ENCODE peak calls at places on chromosomes 5 and 9, in four cellular contexts. R, G, W and V are unnamed samples.

GRCh38 chr9:13279284-13280162 is at the start of gene MPDZ:
- DNase-seq in G (peak), W (no peak), R (peak), V (peak)

GRCh38 chr5:6446042-6446441 is 2.6 kb upstream of the UBE2QL1 start:
- DNase-seq in W (no peak), R (no peak), G (no peak), V (no peak)

GRCh38 chr5:154524846-154525245 is 46.8 kb upstream of the HAND1 start:
- DNase-seq in R (no peak), G (no peak), W (no peak), V (no peak)

GRCh38 chr9:136045595-136046554 is 49.2 kb downstream of the NACC2 start:
- DNase-seq in W (no peak), R (peak), G (peak), V (peak)

GRCh38 chr9:112295174-112295573 is 38.2 kb downstream of the PTBP3 start:
- DNase-seq in R (no peak), G (no peak), W (no peak), V (no peak)

GRCh38 chr5:42005561-42006153 is 80.6 kb downstream of the FBXO4 start:
- DNase-seq in W (no peak), R (no peak), G (peak), V (no peak)

GRCh38 chr5:180060192-180060591 is 11.4 kb downstream of the RNF130 start:
- DNase-seq in G (no peak), W (no peak), R (no peak), V (no peak)

GRCh38 chr9:93663877-93664548 is 87.6 kb downstream of the PHF2 start:
- DNase-seq in R (no peak), G (no peak), W (no peak), V (no peak)

GRCh38 chr9:120878188-120879130 is 1.5 kb upstream of the PHF19 start:
- DNase-seq in G (no peak), W (no peak), R (no peak), V (no peak)

GRCh38 chr9:131335356-131335755 is 45.8 kb downstream of the PLPP7 start:
- DNase-seq in W (no peak), G (no peak), R (no peak), V (no peak)

GRCh38 chr9:133344979-133345378 is 3.0 kb downstream of the MED22 start:
- DNase-seq in G (no peak), R (no peak), W (no peak), V (peak)

GRCh38 chr5:139658928-139659667 is 10.9 kb downstream of the CXXC5 start:
- DNase-seq in G (peak), R (no peak), W (no peak), V (no peak)

GRCh38 chr9:37784291-37784639 is 599 bp downstream of the EXOSC3 start:
- DNase-seq in G (no peak), R (no peak), W (no peak), V (no peak)

GRCh38 chr9:124492818-124493217 is 14.4 kb downstream of the NR5A1 start:
- DNase-seq in R (no peak), G (no peak), W (no peak), V (no peak)

GRCh38 chr5:34526682-34527305 is 129.3 kb upstream of the RAI14 start:
- DNase-seq in W (no peak), R (no peak), G (no peak), V (no peak)

GRCh38 chr5:71684309-71684708 is 34.8 kb upstream of the CARTPT start:
- DNase-seq in W (no peak), G (no peak), R (no peak), V (no peak)

GRCh38 chr5:74306845-74307244 is 333.7 kb downstream of the ENC1 start:
- DNase-seq in W (no peak), R (no peak), G (no peak), V (no peak)

GRCh38 chr9:76697554-76697953 is 66.7 kb upstream of the PCA3 start:
- DNase-seq in R (no peak), G (peak), W (no peak), V (no peak)
- H3K4me3 ChIP-seq in R (no peak), G (no peak), W (no peak), V (no peak)

DNA sequence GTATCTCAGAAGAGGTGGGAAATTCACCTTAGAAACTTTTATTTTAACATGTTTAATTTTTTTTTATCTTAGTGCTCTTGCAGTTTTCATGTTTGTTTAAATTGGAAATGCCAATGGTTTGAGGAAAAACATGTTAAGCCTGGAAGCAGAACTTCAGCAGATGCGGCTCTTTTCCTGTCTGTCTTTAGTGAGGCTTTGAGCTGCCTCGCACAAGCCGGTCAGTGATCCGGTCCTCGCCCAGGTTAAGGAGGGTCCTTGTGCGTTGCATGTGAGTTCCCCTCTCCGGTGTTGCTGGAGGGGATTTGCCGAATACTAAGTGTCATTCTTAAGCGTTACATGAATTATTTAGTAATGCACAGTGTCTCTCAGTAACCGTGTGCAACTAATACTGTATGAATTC is 9.4 kb upstream of the PLEKHG4B start:
- DNase-seq in G (no peak), R (no peak), W (no peak), V (no peak)
- H3K4me3 ChIP-seq in G (no peak), R (no peak), W (no peak), V (no peak)

DNA sequence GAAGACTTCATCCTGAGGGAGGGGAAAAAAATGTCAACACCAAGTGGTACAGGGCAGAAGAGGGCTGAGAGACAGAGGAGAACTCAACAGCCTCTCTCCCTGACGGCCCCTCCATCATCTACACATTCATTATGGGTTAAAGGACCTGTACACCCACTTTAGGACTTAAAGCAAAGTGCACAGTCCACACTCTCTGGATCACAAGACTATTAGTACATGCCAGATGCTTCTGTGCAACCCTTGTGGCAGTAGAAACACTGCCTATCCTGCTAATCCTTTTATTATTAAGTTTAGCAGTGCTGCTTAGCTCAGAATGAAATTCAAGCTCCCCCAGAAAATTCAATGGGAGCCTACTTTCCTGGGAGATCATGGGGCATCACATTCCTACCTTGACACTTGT is 1.9 kb downstream of the FRMD3 start:
- DNase-seq in G (peak), W (no peak), R (no peak), V (no peak)
- H3K4me3 ChIP-seq in G (no peak), W (no peak), R (no peak), V (no peak)

GRCh38 chr5:141084487-141084989 is 9.9 kb upstream of the PCDHB2 start:
- DNase-seq in W (no peak), R (no peak), G (peak), V (peak)
- H3K4me3 ChIP-seq in W (peak), R (peak), G (no peak), V (peak)

GRCh38 chr5:93078082-93079038 is 502.7 kb downstream of the NR2F1-AS1 start:
- DNase-seq in W (no peak), R (peak), G (peak), V (peak)
- H3K4me3 ChIP-seq in W (no peak), R (no peak), G (peak), V (no peak)

GRCh38 chr5:31918739-31919138 is 255.4 kb downstream of the GOLPH3 start:
- DNase-seq in R (no peak), G (no peak), W (no peak), V (no peak)

GRCh38 chr5:31909073-31909472 is 265.0 kb downstream of the GOLPH3 start:
- DNase-seq in R (no peak), G (no peak), W (no peak), V (no peak)

GRCh38 chr5:31916327-31916726 is 257.8 kb downstream of the GOLPH3 start:
- DNase-seq in G (no peak), W (no peak), R (peak), V (no peak)

GRCh38 chr5:31911291-31912265 is 262.5 kb downstream of the GOLPH3 start:
- DNase-seq in W (no peak), G (peak), R (no peak), V (no peak)

GRCh38 chr5:31913796-31914188 is 260.3 kb downstream of the GOLPH3 start:
- DNase-seq in G (no peak), W (no peak), R (no peak), V (no peak)
- H3K4me3 ChIP-seq in G (no peak), W (no peak), R (no peak), V (no peak)

GRCh38 chr5:167442922-167443321 is 848.5 kb upstream of the WWC1 start:
- DNase-seq in G (peak), R (no peak), W (no peak), V (no peak)
- H3K4me3 ChIP-seq in G (no peak), R (no peak), W (no peak), V (no peak)